ENCODE peak calls at places on chromosomes 4 and X, in five cellular contexts. O is A673, Y is ascending aorta, U is stomach, Z is neuronal stem cell. V is an unnamed sample. For H3K9me3, the result is how much of the 10 kb centered on the place peaks cover.

GRCh38 chrX:35166023-35166422 is 223.4 kb downstream of the FAM47B start:
- DNase-seq in O (no peak), Y (no peak), U (no peak), Z (peak), V (no peak)

GRCh38 chrX:35380808-35381700 is 417.1 kb upstream of the MAGEB16 start:
- DNase-seq in O (peak), Y (no peak), U (no peak), Z (no peak), V (no peak)

GRCh38 chr4:1412376-1413220 is 6.4 kb upstream of the NKX1-1 start:
- DNase-seq in O (no peak), Y (no peak), U (peak), Z (no peak), V (peak)

GRCh38 chr4:80489798-80490197 is 154.3 kb downstream of the CFAP299 start:
- DNase-seq in O (no peak), Y (no peak), U (no peak), Z (no peak), V (no peak)

GRCh38 chr4:882646-883045 is 49.5 kb downstream of the GAK start:
- DNase-seq in O (no peak), Y (no peak), U (no peak), Z (no peak), V (no peak)

GRCh38 chrX:129979207-129979920 is 3.1 kb upstream of the BCORL1 start:
- DNase-seq in O (no peak), Y (no peak), U (no peak), Z (no peak), V (no peak)

GRCh38 chr4:7134737-7135388 is 57.5 kb upstream of the SORCS2 start:
- DNase-seq in O (peak), Y (peak), U (peak), Z (no peak), V (no peak)

GRCh38 chr4:69617083-69617694 is 22.3 kb downstream of the UGT2A2 start:
- DNase-seq in O (peak), Y (no peak), U (no peak), Z (peak), V (no peak)

GRCh38 chr4:26139310-26139924 is 181.4 kb upstream of the RBPJ start:
- DNase-seq in O (peak), Y (no peak), U (no peak), Z (no peak), V (no peak)

GRCh38 chr4:128571747-128572146 is 237.8 kb upstream of the JADE1 start:
- DNase-seq in O (no peak), Y (peak), U (no peak), Z (no peak), V (no peak)

GRCh38 chr4:104524591-104524990 is 29.9 kb upstream of the CXXC4 start:
- DNase-seq in O (peak), Y (no peak), U (no peak), Z (no peak), V (no peak)

GRCh38 chrX:4588056-4588455 is 874.6 kb upstream of the PRKX start:
- DNase-seq in O (peak), Y (no peak), U (no peak), Z (no peak), V (no peak)

GRCh38 chr4:149121015-149121404 is 678.8 kb upstream of the NR3C2 start:
- DNase-seq in O (no peak), Y (no peak), U (no peak), Z (no peak), V (no peak)

GRCh38 chr4:148315049-148315448 is 127.2 kb downstream of the NR3C2 start:
- DNase-seq in O (no peak), Y (no peak), U (no peak), Z (no peak), V (no peak)

GRCh38 chrX:20971250-20971649 is 403.0 kb upstream of the CNKSR2 start:
- DNase-seq in O (no peak), Y (no peak), U (no peak), Z (no peak), V (no peak)

GRCh38 chr4:184313058-184313709 is 95.5 kb upstream of the ENPP6 start:
- DNase-seq in O (no peak), Y (no peak), U (no peak), Z (no peak), V (no peak)

GRCh38 chr4:84568496-84568895 is 14.4 kb upstream of the CDS1 start:
- DNase-seq in O (no peak), Y (no peak), U (no peak), Z (no peak), V (no peak)

GRCh38 chr4:181822005-181822375 is 421.2 kb upstream of the TENM3 start:
- DNase-seq in O (no peak), Y (no peak), U (no peak), Z (no peak), V (no peak)

GRCh38 chr4:115110191-115111166 is 2.9 kb downstream of the NDST4 start:
- DNase-seq in O (peak), Y (no peak), U (no peak), Z (no peak), V (no peak)

GRCh38 chr4:155930330-155930729 is 23.3 kb downstream of the CTSO start:
- DNase-seq in O (no peak), Y (no peak), U (no peak), Z (no peak), V (no peak)

GRCh38 chr4:167885872-167886271 is 206.5 kb upstream of the ANXA10 start:
- DNase-seq in O (no peak), Y (no peak), U (no peak), Z (no peak), V (no peak)

GRCh38 chr4:186669159-186669720 is 54.4 kb downstream of the FAT1 start:
- DNase-seq in O (peak), Y (no peak), U (no peak), Z (no peak), V (no peak)

GRCh38 chr4:153151535-153152452 is 52.4 kb upstream of the TRIM2 start:
- DNase-seq in O (peak), Y (peak), U (peak), Z (peak), V (no peak)

GRCh38 chrX:71492086-71493065 is 40.5 kb upstream of the OGT start:
- DNase-seq in O (peak), Y (peak), U (peak), Z (no peak), V (no peak)

GRCh38 chrX:38095971-38096529 is 89.7 kb downstream of the SYTL5 start:
- DNase-seq in O (no peak), Y (no peak), U (no peak), Z (no peak), V (no peak)

GRCh38 chrX:123860983-123861382 is 1.1 kb downstream of the XIAP start:
- DNase-seq in O (peak), Y (no peak), U (no peak), Z (no peak), V (no peak)

GRCh38 chr4:186746581-186746980 is 22.9 kb upstream of the FAT1 start:
- DNase-seq in O (no peak), Y (no peak), U (no peak), Z (no peak), V (no peak)

GRCh38 chr4:123616970-123617392 is 220.4 kb downstream of the SPRY1 start:
- DNase-seq in O (peak), Y (peak), U (peak), Z (no peak), V (no peak)

GRCh38 chr4:86159216-86159615 is 200.6 kb downstream of the MAPK10 start:
- DNase-seq in O (no peak), Y (no peak), U (no peak), Z (no peak), V (no peak)

GRCh38 chr4:18389118-18389517 is 367.6 kb upstream of the LCORL start:
- DNase-seq in O (no peak), Y (no peak), U (no peak), Z (no peak), V (no peak)

GRCh38 chr4:108029321-108029720 is 39.6 kb downstream of the HADH start:
- DNase-seq in O (no peak), Y (no peak), U (no peak), Z (no peak), V (no peak)

GRCh38 chr4:88792268-88792781 is 94.7 kb upstream of the NAP1L5 start:
- DNase-seq in O (no peak), Y (no peak), U (no peak), Z (no peak), V (no peak)

GRCh38 chrX:41634284-41634683 is 54.5 kb upstream of the GPR34 start:
- DNase-seq in O (no peak), Y (no peak), U (no peak), Z (no peak), V (no peak)

GRCh38 chr4:87180767-87181166 is 39.7 kb downstream of the KLHL8 start:
- DNase-seq in O (no peak), Y (no peak), U (no peak), Z (no peak), V (no peak)

GRCh38 chrX:4239650-4240540 is 526.4 kb upstream of the PRKX start:
- DNase-seq in O (no peak), Y (no peak), U (no peak), Z (no peak), V (no peak)

GRCh38 chr4:187178084-187178483 is 454.4 kb upstream of the FAT1 start:
- DNase-seq in O (no peak), Y (no peak), U (no peak), Z (no peak), V (no peak)

GRCh38 chrX:135435139-135435922 is 13.6 kb downstream of the SMIM10L2A start:
- DNase-seq in O (no peak), Y (no peak), U (no peak), Z (no peak), V (no peak)

GRCh38 chrX:135432453-135432852 is 10.7 kb downstream of the SMIM10L2A start:
- DNase-seq in O (no peak), Y (no peak), U (no peak), Z (no peak), V (no peak)

GRCh38 chrX:135434258-135435138 is 12.8 kb downstream of the SMIM10L2A start:
- DNase-seq in O (no peak), Y (no peak), U (no peak), Z (no peak), V (no peak)

GRCh38 chrX:135432881-135433521 is 11.3 kb downstream of the SMIM10L2A start:
- DNase-seq in O (peak), Y (no peak), U (no peak), Z (no peak), V (no peak)

GRCh38 chrX:135433531-135434257 is 11.9 kb downstream of the SMIM10L2A start:
- DNase-seq in O (no peak), Y (no peak), U (no peak), Z (no peak), V (no peak)
- H3K9me3 ChIP-seq in O (under half), Y (under half), U (under half), Z (under half), V (under half)

DNA sequence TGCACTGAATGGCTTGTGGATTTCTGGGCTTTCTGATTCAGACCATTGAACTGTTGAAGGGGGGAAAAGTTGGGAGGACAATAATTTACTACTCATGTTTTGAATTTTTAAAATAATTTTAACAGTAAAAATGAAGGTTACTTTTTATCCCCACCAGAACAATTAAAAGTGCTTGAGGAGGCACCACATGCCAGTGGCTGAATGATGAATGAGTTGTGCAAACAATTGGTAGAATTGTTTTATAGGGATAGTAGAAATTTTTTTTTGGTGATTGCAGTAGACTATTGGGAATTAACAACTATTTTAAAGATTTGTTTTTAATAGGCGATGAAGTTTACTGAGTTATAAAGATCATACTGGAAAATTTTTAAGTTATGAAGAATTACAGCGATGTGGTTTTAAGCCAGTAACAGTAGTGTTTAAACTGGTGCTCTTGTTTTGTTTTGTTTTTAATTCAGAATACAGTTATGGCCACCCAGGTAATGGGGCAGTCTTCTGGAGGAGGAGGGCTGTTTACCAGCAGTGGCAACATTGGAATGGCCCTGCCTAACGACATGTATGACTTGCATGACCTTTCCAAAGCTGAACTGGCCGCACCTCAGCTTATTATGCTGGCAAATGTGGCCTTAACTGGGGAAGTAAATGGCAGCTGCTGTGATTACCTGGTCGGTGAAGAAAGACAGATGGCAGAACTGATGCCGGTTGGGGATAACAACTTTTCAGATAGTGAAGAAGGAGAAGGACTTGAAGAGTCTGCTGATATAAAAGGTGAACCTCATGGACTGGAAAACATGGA is 2.7 kb downstream of the REST start:
- DNase-seq in O (no peak), Y (no peak), U (no peak), Z (no peak), V (no peak)
- H3K27ac ChIP-seq in O (peak), Y (no peak), U (no peak), Z (no peak), V (no peak)

GRCh38 chr4:133149364-133149695 is 236 bp downstream of the PCDH10 start:
- DNase-seq in O (no peak), Y (no peak), U (no peak), Z (no peak), V (no peak)
- H3K4me3 ChIP-seq in O (peak), Y (peak), U (peak), Z (peak), V (peak)

GRCh38 chrX:67725471-67725870 is 181.7 kb downstream of the AR start:
- DNase-seq in O (no peak), Y (no peak), U (no peak), Z (no peak), V (no peak)
- H3K9me3 ChIP-seq in O (under half), Y (under half), U (under half), Z (under half), V (under half)

GRCh38 chr4:151012376-151012775 is 2.7 kb downstream of the LRBA start:
- DNase-seq in O (no peak), Y (no peak), U (no peak), Z (no peak), V (no peak)

GRCh38 chr4:151013491-151013890 is 1.6 kb downstream of the LRBA start:
- DNase-seq in O (no peak), Y (no peak), U (no peak), Z (no peak), V (no peak)

GRCh38 chr4:151012836-151013235 is 2.2 kb downstream of the LRBA start:
- DNase-seq in O (no peak), Y (no peak), U (peak), Z (no peak), V (no peak)

GRCh38 chr4:151014521-151015457 is at the start of gene LRBA:
- DNase-seq in O (peak), Y (peak), U (peak), Z (peak), V (no peak)

GRCh38 chr4:151013944-151014343 is 1.1 kb downstream of the LRBA start:
- DNase-seq in O (no peak), Y (no peak), U (no peak), Z (no peak), V (no peak)
- H3K27ac ChIP-seq in O (peak), Y (peak), U (peak), Z (no peak), V (peak)

GRCh38 chr4:109914356-109914755 is 1.7 kb downstream of the EGF start:
- DNase-seq in O (no peak), Y (no peak), U (no peak), Z (no peak), V (no peak)

GRCh38 chr4:109913842-109914241 is 1.2 kb downstream of the EGF start:
- DNase-seq in O (no peak), Y (no peak), U (no peak), Z (no peak), V (no peak)

GRCh38 chr4:109915385-109916002 is 2.8 kb downstream of the EGF start:
- DNase-seq in O (no peak), Y (no peak), U (no peak), Z (no peak), V (no peak)

GRCh38 chr4:109910261-109910660 is 2.4 kb upstream of the EGF start:
- DNase-seq in O (no peak), Y (no peak), U (no peak), Z (no peak), V (no peak)

DNA sequence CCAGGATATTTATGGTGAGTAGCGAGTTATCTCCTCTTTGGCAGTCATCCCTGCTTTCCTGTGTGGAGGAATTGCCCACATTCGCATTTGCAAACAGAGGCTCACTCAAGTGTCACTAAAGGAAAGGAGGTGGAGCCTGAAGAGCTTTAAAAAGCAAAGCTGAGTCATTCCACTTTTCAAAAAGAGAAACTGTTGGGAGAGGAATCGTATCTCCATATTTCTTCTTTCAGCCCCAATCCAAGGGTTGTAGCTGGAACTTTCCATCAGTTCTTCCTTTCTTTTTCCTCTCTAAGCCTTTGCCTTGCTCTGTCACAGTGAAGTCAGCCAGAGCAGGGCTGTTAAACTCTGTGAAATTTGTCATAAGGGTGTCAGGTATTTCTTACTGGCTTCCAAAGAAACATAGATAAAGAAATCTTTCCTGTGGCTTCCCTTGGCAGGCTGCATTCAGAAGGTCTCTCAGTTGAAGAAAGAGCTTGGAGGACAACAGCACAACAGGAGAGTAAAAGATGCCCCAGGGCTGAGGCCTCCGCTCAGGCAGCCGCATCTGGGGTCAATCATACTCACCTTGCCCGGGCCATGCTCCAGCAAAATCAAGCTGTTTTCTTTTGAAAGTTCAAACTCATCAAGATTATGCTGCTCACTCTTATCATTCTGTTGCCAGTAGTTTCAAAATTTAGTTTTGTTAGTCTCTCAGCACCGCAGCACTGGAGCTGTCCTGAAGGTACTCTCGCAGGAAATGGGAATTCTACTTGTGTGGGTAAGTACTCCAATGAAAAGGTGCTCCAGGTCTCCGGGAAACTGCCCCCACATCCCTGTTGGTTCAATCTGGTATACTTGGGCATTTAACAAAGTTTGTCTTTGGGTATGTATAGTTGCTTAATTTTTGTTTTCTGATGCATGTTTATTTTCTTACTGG is at the start of gene EGF:
- DNase-seq in O (peak), Y (no peak), U (no peak), Z (peak), V (no peak)
- H3K4me3 ChIP-seq in O (peak), Y (no peak), U (no peak), Z (no peak), V (no peak)

GRCh38 chr4:15213415-15213814 is 211.1 kb downstream of the CPEB2 start:
- DNase-seq in O (no peak), Y (no peak), U (no peak), Z (no peak), V (no peak)
- H3K9me3 ChIP-seq in O (under half), Y (under half), U (under half), Z (under half), V (under half)

V was measured in vagina.